ENCODE peak calls at places on chromosome 21, in four cellular contexts. One of them, this sample, is unnamed.

GRCh38 chr21:46284077-46284644 is 1.2 kb downstream of the MCM3AP start:
- DNase-seq in endothelial cell: peak; percentile 47
- DNase-seq in cardiac fibroblast: no peak
- DNase-seq in NB4: peak; percentile 46
- DNase-seq in this sample: no peak

GRCh38 chr21:14064296-14064645 is 146.5 kb downstream of the LIPI start:
- DNase-seq in cardiac fibroblast: no peak
- DNase-seq in NB4: no peak
- DNase-seq in endothelial cell: no peak
- DNase-seq in this sample: no peak

GRCh38 chr21:31597683-31598082 is 61.8 kb upstream of the SOD1 start:
- DNase-seq in NB4: no peak
- DNase-seq in endothelial cell: no peak
- DNase-seq in cardiac fibroblast: no peak
- DNase-seq in this sample: no peak

GRCh38 chr21:32048353-32048752 is 175.5 kb downstream of the HUNK start:
- DNase-seq in cardiac fibroblast: no peak
- DNase-seq in endothelial cell: no peak
- DNase-seq in NB4: peak; percentile 69
- DNase-seq in this sample: no peak

GRCh38 chr21:33308586-33309490 is 15.9 kb upstream of the IFNAR1 start:
- DNase-seq in NB4: peak; percentile 65
- DNase-seq in cardiac fibroblast: peak; percentile 40
- DNase-seq in endothelial cell: no peak
- DNase-seq in this sample: peak; percentile 85

GRCh38 chr21:41328660-41329300 is 12.2 kb downstream of the FAM3B start:
- DNase-seq in NB4: no peak
- DNase-seq in endothelial cell: no peak
- DNase-seq in cardiac fibroblast: peak; percentile 5
- DNase-seq in this sample: no peak

GRCh38 chr21:40881767-40882166 is 34.8 kb upstream of the DSCAM start:
- DNase-seq in cardiac fibroblast: no peak
- DNase-seq in endothelial cell: no peak
- DNase-seq in NB4: no peak
- DNase-seq in this sample: no peak

GRCh38 chr21:46410516-46410915 is 48.2 kb upstream of the DIP2A start:
- DNase-seq in NB4: no peak
- DNase-seq in endothelial cell: no peak
- DNase-seq in cardiac fibroblast: no peak
- DNase-seq in this sample: no peak

GRCh38 chr21:15255359-15256157 is 190.8 kb upstream of the NRIP1 start:
- DNase-seq in endothelial cell: no peak
- DNase-seq in NB4: no peak
- DNase-seq in cardiac fibroblast: no peak
- DNase-seq in this sample: no peak

GRCh38 chr21:33332143-33332542 is 7.4 kb downstream of the IFNAR1 start:
- DNase-seq in cardiac fibroblast: no peak
- DNase-seq in NB4: no peak
- DNase-seq in endothelial cell: no peak
- DNase-seq in this sample: no peak

GRCh38 chr21:46352156-46352499 is 28.2 kb downstream of the PCNT start:
- DNase-seq in endothelial cell: no peak
- DNase-seq in cardiac fibroblast: no peak
- DNase-seq in NB4: no peak
- DNase-seq in this sample: no peak

DNA sequence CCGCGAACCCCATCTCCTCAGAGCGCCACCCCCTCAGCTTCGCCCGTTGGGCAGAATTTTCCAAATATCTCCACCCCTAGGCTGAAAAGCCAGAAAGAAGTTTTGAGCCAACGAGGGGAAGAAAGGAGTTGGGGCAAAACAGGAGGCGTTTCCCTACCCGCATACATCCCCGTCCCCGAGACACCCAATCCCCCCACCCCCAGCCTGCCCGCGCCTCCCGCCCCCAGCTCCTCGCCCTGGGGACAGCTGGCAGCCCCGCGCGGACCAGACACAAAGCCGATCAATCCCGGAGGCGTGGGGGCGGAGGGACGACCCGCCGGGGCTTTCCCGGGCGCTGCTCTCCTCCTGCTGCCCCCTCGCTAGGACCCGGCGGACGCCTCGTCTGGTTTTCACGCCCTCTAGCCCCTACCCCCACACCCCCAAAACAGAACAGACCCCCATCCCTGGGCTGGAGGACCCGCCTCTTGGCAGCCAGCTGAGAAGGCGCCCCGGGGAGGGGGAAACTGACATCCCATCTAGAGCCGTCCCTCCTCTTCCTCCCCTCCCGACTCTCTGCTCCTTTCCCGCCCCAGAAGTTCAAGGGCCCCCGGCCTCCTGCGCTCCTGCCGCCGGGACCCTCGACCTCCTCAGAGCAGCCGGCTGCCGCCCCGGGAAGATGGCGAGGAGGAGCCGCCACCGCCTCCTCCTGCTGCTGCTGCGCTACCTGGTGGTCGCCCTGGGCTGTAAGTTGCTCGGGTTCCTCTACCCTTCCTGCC is at the start of gene JAM2:
- DNase-seq in cardiac fibroblast: peak; percentile 12
- DNase-seq in endothelial cell: peak; percentile 41
- DNase-seq in NB4: no peak
- DNase-seq in this sample: no peak
- TF ChIP-seq CTCF in cardiac fibroblast: peak; percentile 16
- TF ChIP-seq CTCF in endothelial cell: peak; percentile 7
- TF ChIP-seq CTCF in NB4: no peak
- TF ChIP-seq CTCF in this sample: no peak

GRCh38 chr21:17819114-17819877 is at the start of gene C21orf91:
- DNase-seq in cardiac fibroblast: peak; percentile 96
- DNase-seq in endothelial cell: peak; percentile 81
- DNase-seq in NB4: peak; percentile 83
- DNase-seq in this sample: peak; percentile 95
- TF ChIP-seq CTCF in cardiac fibroblast: no peak
- TF ChIP-seq CTCF in endothelial cell: no peak
- TF ChIP-seq CTCF in NB4: no peak
- TF ChIP-seq CTCF in this sample: no peak

GRCh38 chr21:42864286-42864685 is 15.1 kb downstream of the WDR4 start:
- DNase-seq in cardiac fibroblast: no peak
- DNase-seq in endothelial cell: no peak
- DNase-seq in NB4: no peak
- DNase-seq in this sample: no peak
- TF ChIP-seq CTCF in cardiac fibroblast: no peak
- TF ChIP-seq CTCF in endothelial cell: no peak
- TF ChIP-seq CTCF in NB4: no peak
- TF ChIP-seq CTCF in this sample: no peak

DNA sequence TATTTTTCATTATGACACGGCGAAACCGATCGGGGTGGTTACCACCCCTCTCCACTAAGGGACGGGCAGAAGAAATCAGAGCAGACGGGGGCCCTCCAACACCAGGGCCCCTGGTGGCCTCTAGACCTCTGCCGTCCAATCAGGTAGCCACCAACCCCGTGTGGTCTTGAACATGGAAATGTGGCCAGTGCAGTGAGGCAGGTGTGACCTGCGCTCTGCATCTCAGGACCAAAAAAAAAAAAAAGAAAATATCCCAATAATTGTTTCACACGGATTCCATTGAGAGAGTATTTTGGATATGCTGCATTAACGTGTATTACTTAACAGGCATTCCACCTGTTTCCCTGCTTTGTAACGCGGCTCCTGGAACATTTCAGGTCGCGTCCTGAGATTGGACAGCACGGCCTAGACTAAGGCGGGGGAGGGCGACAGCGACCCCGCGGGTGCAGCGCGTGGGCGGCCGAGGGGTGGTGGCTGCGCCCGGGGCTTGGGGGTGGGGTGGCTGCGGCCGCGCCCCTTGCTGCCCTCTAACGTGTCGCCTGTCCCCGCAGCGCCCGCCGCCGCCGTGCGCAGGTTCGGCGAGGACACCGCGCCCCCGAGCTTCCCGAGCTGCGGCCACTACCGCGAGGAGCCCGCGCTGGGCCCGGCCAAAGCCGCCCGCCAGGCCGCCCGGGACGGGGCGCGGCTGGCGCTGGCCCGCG is 48.3 kb downstream of the SIM2 start:
- DNase-seq in endothelial cell: peak; percentile 31
- DNase-seq in cardiac fibroblast: no peak
- DNase-seq in NB4: peak; percentile 24
- DNase-seq in this sample: no peak
- TF ChIP-seq CTCF in endothelial cell: no peak
- TF ChIP-seq CTCF in cardiac fibroblast: no peak
- TF ChIP-seq CTCF in NB4: no peak
- TF ChIP-seq CTCF in this sample: no peak

DNA sequence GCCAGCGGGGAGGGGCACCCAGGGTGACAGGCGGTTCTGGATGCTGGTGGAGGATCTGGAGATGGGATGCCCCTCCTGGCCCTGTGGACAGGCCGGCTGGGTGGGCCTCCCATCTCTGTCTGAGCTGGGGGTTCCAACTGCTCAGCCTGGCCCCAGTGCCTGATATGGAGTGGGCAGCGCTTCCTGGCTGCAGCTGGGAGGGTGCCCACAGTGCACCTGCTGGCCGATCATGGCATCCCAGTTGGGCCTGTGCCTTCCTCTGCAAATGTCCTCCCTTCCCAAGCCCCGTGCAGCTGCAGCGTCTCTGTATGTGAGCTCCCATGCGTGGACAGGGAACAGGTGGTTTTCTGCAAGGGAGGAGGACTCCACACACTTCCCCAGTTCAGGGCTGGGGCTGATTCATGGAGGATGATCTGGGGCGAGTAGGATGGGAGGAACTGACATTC is 2.1 kb downstream of the PFKL start:
- DNase-seq in endothelial cell: no peak
- DNase-seq in NB4: no peak
- DNase-seq in cardiac fibroblast: no peak
- DNase-seq in this sample: no peak
- TF ChIP-seq CTCF in endothelial cell: peak; percentile 16
- TF ChIP-seq CTCF in NB4: no peak
- TF ChIP-seq CTCF in cardiac fibroblast: no peak
- TF ChIP-seq CTCF in this sample: no peak

GRCh38 chr21:22575165-22575584 is 1577.0 kb downstream of the NCAM2 start:
- DNase-seq in endothelial cell: peak; percentile 28
- DNase-seq in cardiac fibroblast: no peak
- DNase-seq in NB4: peak; percentile 50
- DNase-seq in this sample: no peak
- TF ChIP-seq CTCF in endothelial cell: peak; percentile 52
- TF ChIP-seq CTCF in cardiac fibroblast: no peak
- TF ChIP-seq CTCF in NB4: peak; percentile 52
- TF ChIP-seq CTCF in this sample: no peak

This sample was measured in foreskin fibroblast.